ENCODE peak calls at places on chromosomes 4 and X, in six cellular contexts. U is upper lobe of right lung, K is GM23248, Y is uterus, H is IMR-90, L is GM23338. E is an unnamed sample. For H3K4me1, the result is how much of the 10 kb centered on the place peaks cover.

GRCh38 chr4:8151165-8151650 is 7.4 kb downstream of the ABLIM2 start:
- DNase-seq in U (no peak), K (no peak), Y (no peak), H (no peak), L (no peak), E (no peak)

GRCh38 chr4:119135721-119136121 is at the start of gene MYOZ2:
- DNase-seq in U (no peak), K (peak), Y (no peak), H (peak), L (no peak), E (no peak)

GRCh38 chr4:83074086-83074704 is 39.2 kb downstream of the COPS4 start:
- DNase-seq in U (no peak), K (peak), Y (no peak), H (peak), L (peak), E (no peak)

GRCh38 chr4:127586922-127587571 is 45.7 kb upstream of the INTU start:
- DNase-seq in U (no peak), K (peak), Y (no peak), H (peak), L (peak), E (no peak)

GRCh38 chrX:37959212-37960021 is 46.9 kb upstream of the SYTL5 start:
- DNase-seq in U (no peak), K (no peak), Y (no peak), H (no peak), L (peak), E (no peak)

GRCh38 chr4:128782076-128782715 is 27.3 kb upstream of the JADE1 start:
- DNase-seq in U (no peak), K (peak), Y (peak), H (peak), L (peak), E (no peak)

GRCh38 chr4:17166954-17167353 is 268.5 kb upstream of the LDB2 start:
- DNase-seq in U (no peak), K (peak), Y (peak), H (no peak), L (no peak), E (no peak)

GRCh38 chr4:34633216-34633615 is 1611.1 kb downstream of the ARAP2 start:
- DNase-seq in U (no peak), K (no peak), Y (no peak), H (no peak), L (no peak), E (no peak)

GRCh38 chr4:89486673-89487072 is 179.1 kb upstream of the GPRIN3 start:
- DNase-seq in U (no peak), K (no peak), Y (no peak), H (no peak), L (no peak), E (no peak)

GRCh38 chr4:116143221-116143620 is 942.2 kb downstream of the TRAM1L1 start:
- DNase-seq in U (no peak), K (no peak), Y (no peak), H (no peak), L (no peak), E (no peak)

GRCh38 chrX:41720125-41720780 is 3.7 kb upstream of the GPR82 start:
- DNase-seq in U (no peak), K (peak), Y (no peak), H (peak), L (no peak), E (no peak)

GRCh38 chr4:68591204-68591603 is 15.1 kb upstream of the UGT2B17 start:
- DNase-seq in U (no peak), K (no peak), Y (no peak), H (no peak), L (no peak), E (no peak)

GRCh38 chr4:48342559-48342878 is 1.2 kb downstream of the SLAIN2 start:
- DNase-seq in U (no peak), K (peak), Y (no peak), H (no peak), L (no peak), E (no peak)

GRCh38 chr4:48141048-48141447 is 7.0 kb upstream of the TXK start:
- DNase-seq in U (no peak), K (peak), Y (no peak), H (peak), L (peak), E (no peak)

GRCh38 chrX:2870650-2871049 is 41.9 kb downstream of the GYG2 start:
- DNase-seq in U (no peak), K (no peak), Y (no peak), H (no peak), L (no peak), E (no peak)

GRCh38 chr4:155900402-155900801 is 3.1 kb upstream of the TDO2 start:
- DNase-seq in U (no peak), K (peak), Y (no peak), H (peak), L (peak), E (no peak)

GRCh38 chrX:101491943-101492342 is 6.7 kb downstream of the ARMCX4 start:
- DNase-seq in U (no peak), K (no peak), Y (no peak), H (no peak), L (no peak), E (no peak)

GRCh38 chr4:39565925-39566630 is 38.8 kb upstream of the UGDH start:
- DNase-seq in U (no peak), K (peak), Y (no peak), H (peak), L (no peak), E (no peak)

GRCh38 chr4:52015366-52015765 is 4.8 kb downstream of the LRRC66 start:
- DNase-seq in U (no peak), K (no peak), Y (no peak), H (no peak), L (peak), E (no peak)

GRCh38 chrX:45758738-45759397 is 558.2 kb upstream of the DIPK2B start:
- DNase-seq in U (no peak), K (peak), Y (no peak), H (peak), L (no peak), E (no peak)

GRCh38 chr4:73821325-73821724 is 15.2 kb upstream of the CXCL6 start:
- DNase-seq in U (no peak), K (no peak), Y (no peak), H (no peak), L (no peak), E (no peak)

DNA sequence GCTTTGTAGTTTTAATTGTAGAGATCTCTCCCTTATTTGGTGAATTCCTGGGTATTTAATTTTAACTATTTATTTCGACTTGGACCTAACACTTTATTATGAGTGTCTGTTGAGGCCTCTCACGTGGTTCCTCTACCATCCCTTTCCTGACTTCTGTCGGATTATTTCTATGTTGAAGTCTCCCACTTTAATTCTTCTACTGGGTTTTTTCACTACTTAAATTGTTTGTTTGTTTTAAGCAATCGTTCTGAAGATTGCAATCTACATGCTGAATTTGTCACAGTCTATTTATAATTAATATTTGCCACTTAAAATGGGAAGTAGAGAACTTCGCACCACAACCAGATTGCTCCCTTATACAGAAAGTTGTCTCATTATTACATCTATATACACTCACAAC is 20.8 kb upstream of the NKX1-1 start:
- DNase-seq in U (no peak), K (no peak), Y (no peak), H (no peak), L (no peak), E (no peak)
- H3K27ac ChIP-seq in U (no peak), K (no peak), Y (no peak), H (no peak), L (no peak), E (no peak)

GRCh38 chr4:168634276-168634802 is 137.5 kb downstream of the PALLD start:
- DNase-seq in U (no peak), K (peak), Y (peak), H (peak), L (no peak), E (no peak)
- H3K4me1 ChIP-seq in U (under half), K (half or more), Y (under half), H (under half), L (under half), E (under half)

GRCh38 chr4:153486281-153487151 is 20.4 kb downstream of the TMEM131L start:
- DNase-seq in U (no peak), K (peak), Y (peak), H (peak), L (peak), E (peak)

GRCh38 chr4:153490985-153491483 is 24.9 kb downstream of the TMEM131L start:
- DNase-seq in U (no peak), K (no peak), Y (no peak), H (no peak), L (no peak), E (no peak)

GRCh38 chr4:153488006-153488718 is 22.0 kb downstream of the TMEM131L start:
- DNase-seq in U (peak), K (no peak), Y (no peak), H (peak), L (no peak), E (no peak)

GRCh38 chr4:153488719-153489384 is 22.7 kb downstream of the TMEM131L start:
- DNase-seq in U (peak), K (peak), Y (no peak), H (no peak), L (peak), E (no peak)

GRCh38 chr4:153489856-153490558 is 23.8 kb downstream of the TMEM131L start:
- DNase-seq in U (no peak), K (no peak), Y (no peak), H (peak), L (no peak), E (no peak)
- H3K27ac ChIP-seq in U (peak), K (no peak), Y (no peak), H (no peak), L (peak), E (no peak)

GRCh38 chrX:72273718-72274117 is 3.3 kb downstream of the RPS4X start:
- DNase-seq in U (no peak), K (no peak), Y (no peak), H (no peak), L (no peak), E (no peak)
- H3K4me1 ChIP-seq in U (under half), K (under half), Y (under half), H (under half), L (under half), E (under half)

DNA sequence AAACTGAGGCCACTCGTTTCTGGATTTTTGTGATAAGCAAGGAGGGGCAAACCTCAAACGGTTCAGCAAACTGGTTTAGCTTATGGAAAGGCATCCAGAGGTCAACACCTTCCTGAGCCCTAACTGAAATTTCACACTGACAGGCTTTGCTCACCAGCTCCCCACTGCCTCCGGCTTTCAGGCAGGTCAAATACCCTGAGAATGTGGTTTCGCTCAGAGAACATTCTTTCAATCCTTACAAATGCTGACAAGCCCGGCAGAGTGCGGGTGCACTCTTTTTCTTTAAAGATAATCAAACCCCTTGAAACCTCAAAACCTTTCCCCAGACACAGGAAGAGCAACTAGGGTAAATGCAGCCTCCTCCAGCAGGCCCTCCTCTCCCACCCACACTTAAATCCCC is 41.5 kb downstream of the CD40LG start:
- DNase-seq in U (no peak), K (no peak), Y (no peak), H (peak), L (peak), E (no peak)
- H3K27ac ChIP-seq in U (no peak), K (no peak), Y (no peak), H (no peak), L (peak), E (no peak)

GRCh38 chr4:173254646-173255045 is 79.5 kb downstream of the HMGB2 start:
- DNase-seq in U (no peak), K (no peak), Y (no peak), H (no peak), L (no peak), E (no peak)
- H3K4me1 ChIP-seq in U (under half), K (under half), Y (under half), H (under half), L (half or more), E (under half)

DNA sequence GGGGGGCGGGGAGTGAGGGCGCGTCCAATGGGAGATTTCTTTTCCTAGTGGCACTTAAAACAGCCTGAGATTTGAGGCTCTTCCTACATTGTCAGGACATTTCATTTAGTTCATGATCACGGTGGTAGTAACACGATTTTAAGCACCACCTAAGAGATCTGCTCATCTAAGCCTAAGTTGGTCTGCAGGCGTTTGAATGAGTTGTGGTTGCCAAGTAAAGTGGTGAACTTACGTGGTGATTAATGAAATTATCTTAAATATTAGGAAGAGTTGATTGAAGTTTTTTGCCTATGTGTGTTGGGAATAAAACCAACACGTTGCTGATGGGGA is 1.1 kb downstream of the HTT start:
- DNase-seq in U (no peak), K (no peak), Y (no peak), H (no peak), L (no peak), E (no peak)
- H3K27ac ChIP-seq in U (peak), K (peak), Y (no peak), H (no peak), L (peak), E (no peak)

E was measured in pancreas.